ENCODE peak calls at places on chromosome 5, in ten cellular contexts. One of them, this sample, is unnamed.

GRCh38 chr5:131671994-131672655 is 37.1 kb upstream of the RAPGEF6 start:
- DNase-seq in A549: peak
- DNase-seq in NB4: no peak
- DNase-seq in AG09309: peak
- DNase-seq in bronchial epithelial cell: no peak
- DNase-seq in tibial artery: no peak
- DNase-seq in lung: no peak
- DNase-seq in H1: no peak
- DNase-seq in adrenal gland: no peak
- DNase-seq in neural crest cell: no peak
- DNase-seq in this sample: peak

GRCh38 chr5:12204761-12205160 is 300.5 kb upstream of the CTNND2 start:
- DNase-seq in A549: no peak
- DNase-seq in NB4: no peak
- DNase-seq in AG09309: no peak
- DNase-seq in bronchial epithelial cell: no peak
- DNase-seq in tibial artery: no peak
- DNase-seq in lung: no peak
- DNase-seq in H1: no peak
- DNase-seq in adrenal gland: no peak
- DNase-seq in neural crest cell: no peak
- DNase-seq in this sample: no peak

GRCh38 chr5:99141534-99142135 is 212.8 kb upstream of the CHD1 start:
- DNase-seq in A549: peak
- DNase-seq in NB4: no peak
- DNase-seq in AG09309: no peak
- DNase-seq in bronchial epithelial cell: peak
- DNase-seq in tibial artery: no peak
- DNase-seq in lung: no peak
- DNase-seq in H1: no peak
- DNase-seq in adrenal gland: peak
- DNase-seq in neural crest cell: no peak
- DNase-seq in this sample: peak

GRCh38 chr5:119071573-119071874 is 637 bp downstream of the DMXL1 start:
- DNase-seq in A549: no peak
- DNase-seq in NB4: peak
- DNase-seq in AG09309: no peak
- DNase-seq in bronchial epithelial cell: no peak
- DNase-seq in tibial artery: no peak
- DNase-seq in lung: no peak
- DNase-seq in H1: no peak
- DNase-seq in adrenal gland: no peak
- DNase-seq in neural crest cell: no peak
- DNase-seq in this sample: no peak

GRCh38 chr5:56270058-56270457 is 36.9 kb upstream of the ANKRD55 start:
- DNase-seq in A549: peak
- DNase-seq in NB4: peak
- DNase-seq in AG09309: no peak
- DNase-seq in bronchial epithelial cell: no peak
- DNase-seq in tibial artery: no peak
- DNase-seq in lung: no peak
- DNase-seq in H1: no peak
- DNase-seq in adrenal gland: no peak
- DNase-seq in neural crest cell: no peak
- DNase-seq in this sample: peak

GRCh38 chr5:1118738-1119137 is 6.9 kb upstream of the SLC12A7 start:
- DNase-seq in A549: no peak
- DNase-seq in NB4: peak
- DNase-seq in AG09309: no peak
- DNase-seq in bronchial epithelial cell: no peak
- DNase-seq in tibial artery: no peak
- DNase-seq in lung: no peak
- DNase-seq in H1: no peak
- DNase-seq in adrenal gland: no peak
- DNase-seq in neural crest cell: no peak
- DNase-seq in this sample: no peak

GRCh38 chr5:1178529-1179382 is 22.6 kb upstream of the SLC6A19 start:
- DNase-seq in A549: no peak
- DNase-seq in NB4: no peak
- DNase-seq in AG09309: no peak
- DNase-seq in bronchial epithelial cell: no peak
- DNase-seq in tibial artery: no peak
- DNase-seq in lung: no peak
- DNase-seq in H1: no peak
- DNase-seq in adrenal gland: no peak
- DNase-seq in neural crest cell: no peak
- DNase-seq in this sample: no peak

GRCh38 chr5:94618493-94619328 is at the start of the genes KIAA0825 and SLF1:
- DNase-seq in A549: peak
- DNase-seq in NB4: peak
- DNase-seq in AG09309: peak
- DNase-seq in bronchial epithelial cell: peak
- DNase-seq in tibial artery: peak
- DNase-seq in lung: peak
- DNase-seq in H1: peak
- DNase-seq in adrenal gland: peak
- DNase-seq in neural crest cell: peak
- DNase-seq in this sample: peak

GRCh38 chr5:67515020-67515689 is 318.6 kb upstream of the CD180 start:
- DNase-seq in A549: no peak
- DNase-seq in NB4: no peak
- DNase-seq in AG09309: no peak
- DNase-seq in bronchial epithelial cell: no peak
- DNase-seq in tibial artery: no peak
- DNase-seq in lung: no peak
- DNase-seq in H1: no peak
- DNase-seq in adrenal gland: no peak
- DNase-seq in neural crest cell: no peak
- DNase-seq in this sample: no peak

GRCh38 chr5:147887026-147887627 is 8.6 kb downstream of the SCGB3A2 start:
- DNase-seq in A549: peak
- DNase-seq in NB4: peak
- DNase-seq in AG09309: no peak
- DNase-seq in bronchial epithelial cell: peak
- DNase-seq in tibial artery: no peak
- DNase-seq in lung: no peak
- DNase-seq in H1: no peak
- DNase-seq in adrenal gland: no peak
- DNase-seq in neural crest cell: peak
- DNase-seq in this sample: peak
- TF ChIP-seq CTCF in A549: peak
- TF ChIP-seq CTCF in NB4: peak
- TF ChIP-seq CTCF in AG09309: peak
- TF ChIP-seq CTCF in bronchial epithelial cell: peak
- TF ChIP-seq CTCF in tibial artery: peak
- TF ChIP-seq CTCF in lung: peak
- TF ChIP-seq CTCF in H1: no peak
- TF ChIP-seq CTCF in adrenal gland: peak
- TF ChIP-seq CTCF in neural crest cell: peak
- TF ChIP-seq CTCF in this sample: peak

DNA sequence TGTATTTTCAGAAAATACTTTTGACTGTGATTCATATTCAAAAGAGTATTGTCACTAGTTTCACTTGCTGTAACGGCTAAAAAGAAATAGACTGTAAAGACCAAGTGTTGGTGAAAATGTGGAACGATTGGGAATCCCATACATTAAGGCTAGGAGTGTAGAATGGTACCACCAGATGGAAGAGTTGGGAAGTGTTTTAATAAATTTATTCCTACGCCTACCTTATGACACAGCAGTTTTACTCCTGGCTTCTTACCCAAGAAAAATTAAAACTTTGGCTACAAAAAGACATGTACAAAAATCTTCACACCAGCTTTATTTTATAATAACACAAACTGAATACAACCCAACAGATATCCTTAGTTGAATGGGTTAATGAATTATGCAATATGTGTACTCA is 256.2 kb downstream of the TAF11L14 start:
- DNase-seq in A549: peak
- DNase-seq in NB4: no peak
- DNase-seq in AG09309: no peak
- DNase-seq in bronchial epithelial cell: no peak
- DNase-seq in tibial artery: no peak
- DNase-seq in lung: no peak
- DNase-seq in H1: no peak
- DNase-seq in adrenal gland: no peak
- DNase-seq in neural crest cell: no peak
- DNase-seq in this sample: peak
- TF ChIP-seq CTCF in A549: no peak
- TF ChIP-seq CTCF in NB4: no peak
- TF ChIP-seq CTCF in AG09309: no peak
- TF ChIP-seq CTCF in bronchial epithelial cell: no peak
- TF ChIP-seq CTCF in tibial artery: no peak
- TF ChIP-seq CTCF in lung: no peak
- TF ChIP-seq CTCF in H1: no peak
- TF ChIP-seq CTCF in adrenal gland: no peak
- TF ChIP-seq CTCF in neural crest cell: no peak
- TF ChIP-seq CTCF in this sample: no peak

GRCh38 chr5:140869555-140869886 is 764 bp downstream of the PCDHA11 start:
- DNase-seq in A549: no peak
- DNase-seq in NB4: no peak
- DNase-seq in AG09309: no peak
- DNase-seq in bronchial epithelial cell: peak
- DNase-seq in tibial artery: no peak
- DNase-seq in lung: no peak
- DNase-seq in H1: no peak
- DNase-seq in adrenal gland: no peak
- DNase-seq in neural crest cell: no peak
- DNase-seq in this sample: no peak
- TF ChIP-seq CTCF in A549: no peak
- TF ChIP-seq CTCF in NB4: peak
- TF ChIP-seq CTCF in AG09309: peak
- TF ChIP-seq CTCF in bronchial epithelial cell: no peak
- TF ChIP-seq CTCF in tibial artery: no peak
- TF ChIP-seq CTCF in lung: no peak
- TF ChIP-seq CTCF in H1: no peak
- TF ChIP-seq CTCF in adrenal gland: no peak
- TF ChIP-seq CTCF in neural crest cell: no peak
- TF ChIP-seq CTCF in this sample: no peak

DNA sequence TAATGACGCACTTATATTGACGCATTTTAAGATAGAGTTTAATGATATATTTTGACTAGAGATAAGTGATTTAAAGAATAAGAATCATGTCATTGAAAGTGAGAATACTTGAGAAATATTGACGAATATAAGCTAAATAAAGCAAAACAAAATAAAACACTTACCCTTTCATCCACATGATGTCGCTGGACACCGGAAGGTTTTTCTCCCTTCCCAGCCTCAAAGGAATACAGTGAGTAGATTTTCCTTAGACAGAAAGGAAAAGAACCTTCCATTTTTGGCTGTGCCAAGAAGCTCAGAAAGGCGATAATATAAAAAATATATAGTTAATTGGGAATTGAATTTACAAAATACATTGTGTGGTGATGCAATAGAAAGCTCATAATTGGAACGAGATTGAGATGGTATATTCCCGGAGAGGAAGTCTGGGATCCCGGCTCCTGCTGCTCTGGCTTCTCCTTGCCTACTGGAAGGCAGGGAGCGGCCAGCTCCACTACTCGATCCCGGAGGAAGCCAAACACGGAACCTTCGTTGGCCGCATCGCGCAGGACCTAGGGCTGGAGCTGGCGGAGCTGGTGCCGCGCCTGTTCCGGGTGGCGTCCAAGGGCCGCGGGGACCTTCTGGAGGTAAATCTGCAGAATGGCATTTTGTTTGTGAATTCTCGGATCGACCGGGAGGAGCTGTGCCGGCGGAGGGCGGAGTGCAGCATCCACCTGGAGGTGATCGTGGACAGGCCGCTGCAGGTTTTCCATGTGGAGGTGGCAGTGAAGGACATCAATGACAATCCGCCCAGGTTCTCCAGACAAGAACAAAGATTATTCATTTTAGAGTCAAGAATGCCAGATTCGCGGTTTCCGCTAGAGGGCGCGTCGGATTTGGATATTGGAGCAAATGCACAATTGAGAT is at the start of gene PCDHA5:
- DNase-seq in A549: peak
- DNase-seq in NB4: peak
- DNase-seq in AG09309: no peak
- DNase-seq in bronchial epithelial cell: peak
- DNase-seq in tibial artery: no peak
- DNase-seq in lung: no peak
- DNase-seq in H1: no peak
- DNase-seq in adrenal gland: no peak
- DNase-seq in neural crest cell: no peak
- DNase-seq in this sample: peak
- TF ChIP-seq CTCF in A549: peak
- TF ChIP-seq CTCF in NB4: peak
- TF ChIP-seq CTCF in AG09309: peak
- TF ChIP-seq CTCF in bronchial epithelial cell: peak
- TF ChIP-seq CTCF in tibial artery: peak
- TF ChIP-seq CTCF in lung: no peak
- TF ChIP-seq CTCF in H1: no peak
- TF ChIP-seq CTCF in adrenal gland: peak
- TF ChIP-seq CTCF in neural crest cell: no peak
- TF ChIP-seq CTCF in this sample: peak

GRCh38 chr5:141420855-141421488 is at the start of gene PCDHGA11:
- DNase-seq in A549: peak
- DNase-seq in NB4: peak
- DNase-seq in AG09309: no peak
- DNase-seq in bronchial epithelial cell: peak
- DNase-seq in tibial artery: peak
- DNase-seq in lung: no peak
- DNase-seq in H1: no peak
- DNase-seq in adrenal gland: no peak
- DNase-seq in neural crest cell: no peak
- DNase-seq in this sample: peak
- TF ChIP-seq CTCF in A549: no peak
- TF ChIP-seq CTCF in NB4: peak
- TF ChIP-seq CTCF in AG09309: peak
- TF ChIP-seq CTCF in bronchial epithelial cell: peak
- TF ChIP-seq CTCF in tibial artery: peak
- TF ChIP-seq CTCF in lung: peak
- TF ChIP-seq CTCF in H1: peak
- TF ChIP-seq CTCF in adrenal gland: peak
- TF ChIP-seq CTCF in neural crest cell: peak
- TF ChIP-seq CTCF in this sample: peak

GRCh38 chr5:170748986-170749385 is 34.5 kb upstream of the GABRP start:
- DNase-seq in A549: no peak
- DNase-seq in NB4: no peak
- DNase-seq in AG09309: no peak
- DNase-seq in bronchial epithelial cell: no peak
- DNase-seq in tibial artery: no peak
- DNase-seq in lung: no peak
- DNase-seq in H1: no peak
- DNase-seq in adrenal gland: no peak
- DNase-seq in neural crest cell: no peak
- DNase-seq in this sample: no peak
- TF ChIP-seq CTCF in A549: no peak
- TF ChIP-seq CTCF in NB4: no peak
- TF ChIP-seq CTCF in AG09309: no peak
- TF ChIP-seq CTCF in bronchial epithelial cell: no peak
- TF ChIP-seq CTCF in tibial artery: no peak
- TF ChIP-seq CTCF in lung: no peak
- TF ChIP-seq CTCF in H1: no peak
- TF ChIP-seq CTCF in adrenal gland: no peak
- TF ChIP-seq CTCF in neural crest cell: no peak
- TF ChIP-seq CTCF in this sample: no peak